ENCODE peak calls at places on chromosomes 1 and 21, in five cellular contexts. One of them, this sample, is unnamed.

GRCh38 chr1:218496561-218496960 is 151.4 kb downstream of the TGFB2 start:
- DNase-seq in breast epithelium: no peak
- DNase-seq in ovary: no peak
- DNase-seq in neural crest cell: no peak
- DNase-seq in fibroblast of pulmonary artery: peak
- DNase-seq in this sample: no peak

GRCh38 chr1:102434421-102434820 is 437.7 kb upstream of the OLFM3 start:
- DNase-seq in breast epithelium: no peak
- DNase-seq in ovary: no peak
- DNase-seq in neural crest cell: peak
- DNase-seq in fibroblast of pulmonary artery: peak
- DNase-seq in this sample: peak

GRCh38 chr1:192952646-192953045 is 106.5 kb downstream of the UCHL5 start:
- DNase-seq in breast epithelium: no peak
- DNase-seq in ovary: no peak
- DNase-seq in neural crest cell: no peak
- DNase-seq in fibroblast of pulmonary artery: peak
- DNase-seq in this sample: no peak

GRCh38 chr1:30976143-30976542 is 67.6 kb upstream of the SDC3 start:
- DNase-seq in breast epithelium: no peak
- DNase-seq in ovary: no peak
- DNase-seq in neural crest cell: no peak
- DNase-seq in fibroblast of pulmonary artery: peak
- DNase-seq in this sample: no peak

GRCh38 chr1:46401514-46401913 is 7.4 kb downstream of the FAAH start:
- DNase-seq in breast epithelium: no peak
- DNase-seq in ovary: no peak
- DNase-seq in neural crest cell: no peak
- DNase-seq in fibroblast of pulmonary artery: peak
- DNase-seq in this sample: no peak

GRCh38 chr1:72986591-72987290 is 704.4 kb upstream of the NEGR1 start:
- DNase-seq in breast epithelium: no peak
- DNase-seq in ovary: no peak
- DNase-seq in neural crest cell: no peak
- DNase-seq in fibroblast of pulmonary artery: no peak
- DNase-seq in this sample: no peak

GRCh38 chr1:33365560-33365997 is 44.7 kb upstream of the A3GALT2 start:
- DNase-seq in breast epithelium: peak
- DNase-seq in ovary: no peak
- DNase-seq in neural crest cell: no peak
- DNase-seq in fibroblast of pulmonary artery: peak
- DNase-seq in this sample: no peak

GRCh38 chr1:210251680-210252490 is 19.3 kb downstream of the SERTAD4 start:
- DNase-seq in breast epithelium: no peak
- DNase-seq in ovary: no peak
- DNase-seq in neural crest cell: peak
- DNase-seq in fibroblast of pulmonary artery: no peak
- DNase-seq in this sample: no peak

GRCh38 chr1:199691540-199691939 is 336.0 kb upstream of the NR5A2 start:
- DNase-seq in breast epithelium: no peak
- DNase-seq in ovary: no peak
- DNase-seq in neural crest cell: no peak
- DNase-seq in fibroblast of pulmonary artery: peak
- DNase-seq in this sample: no peak

GRCh38 chr1:75529488-75529887 is 81.4 kb downstream of the SLC44A5 start:
- DNase-seq in breast epithelium: no peak
- DNase-seq in ovary: no peak
- DNase-seq in neural crest cell: no peak
- DNase-seq in fibroblast of pulmonary artery: peak
- DNase-seq in this sample: no peak

GRCh38 chr1:177068011-177068410 is 96.5 kb downstream of the ASTN1 start:
- DNase-seq in breast epithelium: no peak
- DNase-seq in ovary: no peak
- DNase-seq in neural crest cell: no peak
- DNase-seq in fibroblast of pulmonary artery: no peak
- DNase-seq in this sample: no peak

GRCh38 chr1:201718346-201719202 is 110.4 kb upstream of the IPO9 start:
- DNase-seq in breast epithelium: no peak
- DNase-seq in ovary: no peak
- DNase-seq in neural crest cell: no peak
- DNase-seq in fibroblast of pulmonary artery: no peak
- DNase-seq in this sample: no peak

GRCh38 chr1:184395370-184395769 is 8.5 kb downstream of the C1orf21 start:
- DNase-seq in breast epithelium: no peak
- DNase-seq in ovary: no peak
- DNase-seq in neural crest cell: no peak
- DNase-seq in fibroblast of pulmonary artery: no peak
- DNase-seq in this sample: peak

GRCh38 chr1:65769621-65770020 is 23.1 kb upstream of the PDE4B start:
- DNase-seq in breast epithelium: no peak
- DNase-seq in ovary: no peak
- DNase-seq in neural crest cell: no peak
- DNase-seq in fibroblast of pulmonary artery: no peak
- DNase-seq in this sample: no peak

GRCh38 chr1:119766374-119766794 is 2.3 kb downstream of the HMGCS2 start:
- DNase-seq in breast epithelium: no peak
- DNase-seq in ovary: no peak
- DNase-seq in neural crest cell: no peak
- DNase-seq in fibroblast of pulmonary artery: no peak
- DNase-seq in this sample: no peak

GRCh38 chr1:54200519-54200997 is 591 bp downstream of the MRPL37 start:
- DNase-seq in breast epithelium: no peak
- DNase-seq in ovary: no peak
- DNase-seq in neural crest cell: no peak
- DNase-seq in fibroblast of pulmonary artery: no peak
- DNase-seq in this sample: no peak

GRCh38 chr1:154791292-154792278 is 78.5 kb downstream of the KCNN3 start:
- DNase-seq in breast epithelium: no peak
- DNase-seq in ovary: no peak
- DNase-seq in neural crest cell: no peak
- DNase-seq in fibroblast of pulmonary artery: peak
- DNase-seq in this sample: no peak

GRCh38 chr1:205993068-205993467 is 10.1 kb downstream of the RAB7B start:
- DNase-seq in breast epithelium: no peak
- DNase-seq in ovary: no peak
- DNase-seq in neural crest cell: no peak
- DNase-seq in fibroblast of pulmonary artery: no peak
- DNase-seq in this sample: no peak

GRCh38 chr1:208178091-208178529 is 66.1 kb downstream of the PLXNA2 start:
- DNase-seq in breast epithelium: no peak
- DNase-seq in ovary: no peak
- DNase-seq in neural crest cell: no peak
- DNase-seq in fibroblast of pulmonary artery: no peak
- DNase-seq in this sample: no peak

GRCh38 chr1:100988121-100988520 is 37.5 kb downstream of the DPH5 start:
- DNase-seq in breast epithelium: no peak
- DNase-seq in ovary: no peak
- DNase-seq in neural crest cell: no peak
- DNase-seq in fibroblast of pulmonary artery: no peak
- DNase-seq in this sample: no peak

GRCh38 chr1:156464825-156465452 is 35.6 kb downstream of the MEF2D start:
- DNase-seq in breast epithelium: no peak
- DNase-seq in ovary: no peak
- DNase-seq in neural crest cell: no peak
- DNase-seq in fibroblast of pulmonary artery: no peak
- DNase-seq in this sample: no peak

GRCh38 chr1:186435336-186435735 is 25.6 kb downstream of the PDC start:
- DNase-seq in breast epithelium: no peak
- DNase-seq in ovary: no peak
- DNase-seq in neural crest cell: no peak
- DNase-seq in fibroblast of pulmonary artery: peak
- DNase-seq in this sample: no peak

GRCh38 chr1:202599669-202600431 is 110.4 kb downstream of the SYT2 start:
- DNase-seq in breast epithelium: no peak
- DNase-seq in ovary: peak
- DNase-seq in neural crest cell: peak
- DNase-seq in fibroblast of pulmonary artery: peak
- DNase-seq in this sample: peak

GRCh38 chr1:63547621-63548294 is 24.4 kb downstream of the EFCAB7 start:
- DNase-seq in breast epithelium: peak
- DNase-seq in ovary: no peak
- DNase-seq in neural crest cell: no peak
- DNase-seq in fibroblast of pulmonary artery: peak
- DNase-seq in this sample: no peak

GRCh38 chr1:172320723-172321122 is 99.8 kb upstream of the C1orf105 start:
- DNase-seq in breast epithelium: no peak
- DNase-seq in ovary: no peak
- DNase-seq in neural crest cell: no peak
- DNase-seq in fibroblast of pulmonary artery: peak
- DNase-seq in this sample: no peak

GRCh38 chr21:34351786-34352241 is 12.0 kb upstream of the KCNE2 start:
- DNase-seq in breast epithelium: peak
- DNase-seq in ovary: peak
- DNase-seq in neural crest cell: peak
- DNase-seq in fibroblast of pulmonary artery: peak
- DNase-seq in this sample: peak

GRCh38 chr1:62210960-62211359 is 16.3 kb downstream of the L1TD1 start:
- DNase-seq in breast epithelium: no peak
- DNase-seq in ovary: no peak
- DNase-seq in neural crest cell: no peak
- DNase-seq in fibroblast of pulmonary artery: no peak
- DNase-seq in this sample: no peak

GRCh38 chr1:166870584-166870983 is 5.5 kb downstream of the TADA1 start:
- DNase-seq in breast epithelium: no peak
- DNase-seq in ovary: no peak
- DNase-seq in neural crest cell: no peak
- DNase-seq in fibroblast of pulmonary artery: no peak
- DNase-seq in this sample: no peak

GRCh38 chr1:200409203-200409760 is 554 bp downstream of the ZNF281 start:
- DNase-seq in breast epithelium: no peak
- DNase-seq in ovary: peak
- DNase-seq in neural crest cell: no peak
- DNase-seq in fibroblast of pulmonary artery: peak
- DNase-seq in this sample: peak

GRCh38 chr1:244735854-244736561 is 83.1 kb downstream of the DESI2 start:
- DNase-seq in breast epithelium: no peak
- DNase-seq in ovary: no peak
- DNase-seq in neural crest cell: no peak
- DNase-seq in fibroblast of pulmonary artery: peak
- DNase-seq in this sample: no peak

GRCh38 chr1:220954321-220954720 is 75.1 kb downstream of the HLX start:
- DNase-seq in breast epithelium: no peak
- DNase-seq in ovary: no peak
- DNase-seq in neural crest cell: no peak
- DNase-seq in fibroblast of pulmonary artery: no peak
- DNase-seq in this sample: no peak

GRCh38 chr1:99580451-99580850 is 65.5 kb upstream of the PALMD start:
- DNase-seq in breast epithelium: peak
- DNase-seq in ovary: no peak
- DNase-seq in neural crest cell: no peak
- DNase-seq in fibroblast of pulmonary artery: peak
- DNase-seq in this sample: no peak

GRCh38 chr1:196454792-196455191 is 153.4 kb downstream of the KCNT2 start:
- DNase-seq in breast epithelium: no peak
- DNase-seq in ovary: no peak
- DNase-seq in neural crest cell: no peak
- DNase-seq in fibroblast of pulmonary artery: no peak
- DNase-seq in this sample: no peak

GRCh38 chr1:45566722-45567121 is 16.1 kb downstream of the AKR1A1 start:
- DNase-seq in breast epithelium: peak
- DNase-seq in ovary: peak
- DNase-seq in neural crest cell: no peak
- DNase-seq in fibroblast of pulmonary artery: peak
- DNase-seq in this sample: peak

GRCh38 chr1:47594627-47595026 is 156.8 kb downstream of the FOXD2 start:
- DNase-seq in breast epithelium: no peak
- DNase-seq in ovary: no peak
- DNase-seq in neural crest cell: no peak
- DNase-seq in fibroblast of pulmonary artery: no peak
- DNase-seq in this sample: no peak
- TF ChIP-seq CTCF in breast epithelium: no peak
- TF ChIP-seq CTCF in ovary: no peak
- TF ChIP-seq CTCF in neural crest cell: no peak
- TF ChIP-seq CTCF in fibroblast of pulmonary artery: no peak
- TF ChIP-seq CTCF in this sample: no peak

GRCh38 chr1:11525516-11525915 is 46.6 kb downstream of the DISP3 start:
- DNase-seq in breast epithelium: no peak
- DNase-seq in ovary: no peak
- DNase-seq in neural crest cell: no peak
- DNase-seq in fibroblast of pulmonary artery: no peak
- DNase-seq in this sample: no peak

GRCh38 chr1:11525151-11525505 is 46.2 kb downstream of the DISP3 start:
- DNase-seq in breast epithelium: no peak
- DNase-seq in ovary: no peak
- DNase-seq in neural crest cell: no peak
- DNase-seq in fibroblast of pulmonary artery: no peak
- DNase-seq in this sample: no peak

GRCh38 chr1:11524465-11525150 is 45.7 kb downstream of the DISP3 start:
- DNase-seq in breast epithelium: no peak
- DNase-seq in ovary: no peak
- DNase-seq in neural crest cell: no peak
- DNase-seq in fibroblast of pulmonary artery: no peak
- DNase-seq in this sample: no peak

GRCh38 chr1:11527541-11528452 is 48.8 kb downstream of the DISP3 start:
- DNase-seq in breast epithelium: no peak
- DNase-seq in ovary: no peak
- DNase-seq in neural crest cell: no peak
- DNase-seq in fibroblast of pulmonary artery: no peak
- DNase-seq in this sample: no peak

GRCh38 chr1:11526071-11526895 is 47.3 kb downstream of the DISP3 start:
- DNase-seq in breast epithelium: no peak
- DNase-seq in ovary: no peak
- DNase-seq in neural crest cell: no peak
- DNase-seq in fibroblast of pulmonary artery: no peak
- DNase-seq in this sample: no peak
- TF ChIP-seq CTCF in breast epithelium: no peak
- TF ChIP-seq CTCF in ovary: no peak
- TF ChIP-seq CTCF in neural crest cell: no peak
- TF ChIP-seq CTCF in fibroblast of pulmonary artery: no peak
- TF ChIP-seq CTCF in this sample: no peak

DNA sequence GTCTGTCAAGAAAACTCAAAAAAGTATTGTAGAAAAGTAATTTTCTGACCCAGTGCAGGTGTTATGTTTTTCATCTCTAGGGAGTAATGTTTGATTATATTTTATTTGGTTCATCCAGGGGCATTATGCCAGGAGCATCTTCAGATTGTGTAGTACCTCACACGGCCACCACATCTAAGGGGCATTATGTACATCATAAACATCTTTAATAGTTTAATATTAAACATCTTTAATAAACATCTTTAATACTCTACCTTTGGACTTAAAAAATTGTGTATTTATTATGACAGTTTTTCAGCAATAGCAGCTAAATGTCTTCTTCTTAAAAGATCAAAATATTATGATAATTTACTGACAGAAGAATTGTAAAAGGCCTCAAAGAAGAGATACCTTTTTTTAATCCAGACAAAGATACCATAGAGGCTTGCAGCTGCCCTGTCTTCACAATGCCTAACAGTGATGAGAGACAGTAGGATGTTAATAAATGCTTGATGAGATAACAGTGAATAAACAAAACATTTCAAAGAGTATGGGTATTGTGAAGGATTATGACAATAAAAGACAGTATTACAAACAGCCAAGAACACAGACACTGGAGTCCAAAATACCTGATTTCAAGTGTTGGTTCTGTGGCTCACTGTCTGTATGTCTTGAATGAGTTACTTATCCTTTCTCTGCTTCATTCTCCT is 240.9 kb upstream of the ADGRL2 start:
- DNase-seq in breast epithelium: no peak
- DNase-seq in ovary: no peak
- DNase-seq in neural crest cell: no peak
- DNase-seq in fibroblast of pulmonary artery: peak
- DNase-seq in this sample: no peak
- TF ChIP-seq CTCF in breast epithelium: no peak
- TF ChIP-seq CTCF in ovary: no peak
- TF ChIP-seq CTCF in neural crest cell: peak
- TF ChIP-seq CTCF in fibroblast of pulmonary artery: peak
- TF ChIP-seq CTCF in this sample: peak

GRCh38 chr1:214602764-214603657 is at the start of gene CENPF:
- DNase-seq in breast epithelium: peak
- DNase-seq in ovary: peak
- DNase-seq in neural crest cell: peak
- DNase-seq in fibroblast of pulmonary artery: peak
- DNase-seq in this sample: peak
- TF ChIP-seq CTCF in breast epithelium: no peak
- TF ChIP-seq CTCF in ovary: peak
- TF ChIP-seq CTCF in neural crest cell: peak
- TF ChIP-seq CTCF in fibroblast of pulmonary artery: peak
- TF ChIP-seq CTCF in this sample: peak

This sample was measured in BE2C.